ENCODE peak calls at places on chromosome 3, in six cellular contexts. T is effector memory CD4-positive, alpha-beta T cell; R is activated CD8-positive, alpha-beta T cell treated with anti-CD3 and anti-CD28 coated beads, Interleukin-2, amount 10 ng/mL, durations not matched to agents 7 days and 5 days; A is hypothalamus; H is left ventricle myocardium superior; X is HTR-8/SVneo. K is an unnamed sample.

GRCh38 chr3:197028711-197029510 is 706 bp downstream of the MELTF start:
- DNase-seq in T (no peak), R (no peak), A (no peak), H (no peak), X (no peak), K (no peak)

GRCh38 chr3:42101481-42101880 is 10.3 kb downstream of the TRAK1 start:
- DNase-seq in T (no peak), R (no peak), A (no peak), H (no peak), X (no peak), K (no peak)

GRCh38 chr3:13801361-13802214 is 78.3 kb downstream of the WNT7A start:
- DNase-seq in T (no peak), R (no peak), A (no peak), H (no peak), X (peak), K (no peak)

GRCh38 chr3:5806192-5806591 is 618.7 kb downstream of the EDEM1 start:
- DNase-seq in T (no peak), R (no peak), A (no peak), H (no peak), X (no peak), K (no peak)

GRCh38 chr3:9067352-9067975 is 104.2 kb upstream of the RAD18 start:
- DNase-seq in T (no peak), R (peak), A (peak), H (no peak), X (peak), K (peak)

GRCh38 chr3:27943106-27943505 is 221.0 kb upstream of the EOMES start:
- DNase-seq in T (no peak), R (no peak), A (no peak), H (no peak), X (no peak), K (no peak)

GRCh38 chr3:185637388-185637787 is 51.3 kb downstream of the SENP2 start:
- DNase-seq in T (no peak), R (no peak), A (no peak), H (no peak), X (no peak), K (no peak)

GRCh38 chr3:155032918-155033317 is 47.2 kb upstream of the MME start:
- DNase-seq in T (no peak), R (no peak), A (no peak), H (no peak), X (no peak), K (no peak)

GRCh38 chr3:131907809-131908208 is 127.0 kb downstream of the CPNE4 start:
- DNase-seq in T (no peak), R (no peak), A (no peak), H (no peak), X (no peak), K (no peak)

GRCh38 chr3:55180936-55181535 is 253.2 kb upstream of the LRTM1 start:
- DNase-seq in T (no peak), R (peak), A (no peak), H (no peak), X (no peak), K (no peak)

GRCh38 chr3:134387293-134387692 is 13.0 kb upstream of the AMOTL2 start:
- DNase-seq in T (no peak), R (no peak), A (no peak), H (no peak), X (no peak), K (no peak)

GRCh38 chr3:114418724-114419543 is 125.1 kb downstream of the TIGIT start:
- DNase-seq in T (no peak), R (peak), A (no peak), H (no peak), X (peak), K (no peak)

GRCh38 chr3:172351895-172352466 is 96.3 kb downstream of the GHSR start:
- DNase-seq in T (no peak), R (no peak), A (no peak), H (no peak), X (no peak), K (no peak)

GRCh38 chr3:111732248-111732879 is 126.7 kb upstream of the PHLDB2 start:
- DNase-seq in T (no peak), R (no peak), A (no peak), H (no peak), X (no peak), K (no peak)

GRCh38 chr3:45225465-45226205 is 452 bp downstream of the TMEM158 start:
- DNase-seq in T (no peak), R (peak), A (no peak), H (peak), X (no peak), K (peak)

GRCh38 chr3:50163572-50163971 is 8.4 kb downstream of the SEMA3F start:
- DNase-seq in T (no peak), R (no peak), A (no peak), H (no peak), X (no peak), K (no peak)

GRCh38 chr3:61684386-61684785 is 123.0 kb downstream of the PTPRG start:
- DNase-seq in T (no peak), R (no peak), A (no peak), H (no peak), X (no peak), K (no peak)

GRCh38 chr3:152105446-152105845 is 163.3 kb upstream of the MBNL1 start:
- DNase-seq in T (no peak), R (no peak), A (no peak), H (no peak), X (no peak), K (no peak)

GRCh38 chr3:131795382-131796085 is 239.3 kb downstream of the CPNE4 start:
- DNase-seq in T (no peak), R (no peak), A (no peak), H (no peak), X (no peak), K (no peak)

GRCh38 chr3:138767498-138768104 is 67.1 kb downstream of the PIK3CB start:
- DNase-seq in T (no peak), R (no peak), A (no peak), H (no peak), X (no peak), K (no peak)

GRCh38 chr3:161475905-161476304 is 20.7 kb upstream of the OTOL1 start:
- DNase-seq in T (no peak), R (no peak), A (no peak), H (no peak), X (no peak), K (no peak)

GRCh38 chr3:179272385-179272784 is 21.5 kb upstream of the KCNMB3 start:
- DNase-seq in T (no peak), R (no peak), A (no peak), H (no peak), X (peak), K (no peak)

GRCh38 chr3:156643729-156644389 is 30.5 kb upstream of the TIPARP start:
- DNase-seq in T (no peak), R (peak), A (no peak), H (no peak), X (no peak), K (no peak)

K was measured in posterior cingulate gyrus.